ENCODE peak calls at places on chromosomes 2 and 18, in ten cellular contexts. D is stomach, L is lower lobe of right lung, G is fibroblast of mammary gland, V is cardiac muscle cell, R is RWPE1, P is coronary artery, C is tibial artery, Z is A549, A is lower leg skin. T is an unnamed sample.

GRCh38 chr2:27442981-27443323 is 771 bp downstream of the KRTCAP3 start:
- DNase-seq in D (peak; percentile 47), L (no peak), G (no peak), V (no peak), R (no peak), P (no peak), C (no peak), Z (no peak), A (no peak), T (no peak)

GRCh38 chr2:132038179-132038882 is 123.4 kb downstream of the ANKRD30BL start:
- DNase-seq in D (no peak), L (peak; percentile 23), G (peak; percentile 0), V (peak; percentile 2), R (no peak), P (no peak), C (no peak), Z (no peak), A (no peak), T (no peak)

GRCh38 chr2:190698895-190699294 is 50.0 kb downstream of the NAB1 start:
- DNase-seq in D (no peak), L (no peak), G (no peak), V (peak; percentile 44), R (no peak), P (no peak), C (no peak), Z (peak; percentile 18), A (no peak), T (no peak)

GRCh38 chr2:167924556-167924955 is 322.8 kb downstream of the STK39 start:
- DNase-seq in D (no peak), L (no peak), G (no peak), V (no peak), R (no peak), P (no peak), C (no peak), Z (no peak), A (no peak), T (no peak)

GRCh38 chr2:79935771-79936657 is 368.5 kb downstream of the LRRTM1 start:
- DNase-seq in D (peak; percentile 27), L (no peak), G (peak; percentile 70), V (peak; percentile 73), R (peak; percentile 37), P (no peak), C (no peak), Z (peak; percentile 78), A (no peak), T (no peak)

GRCh38 chr2:120343433-120344105 is 2.4 kb upstream of the INHBB start:
- DNase-seq in D (peak; percentile 86), L (peak; percentile 88), G (peak; percentile 62), V (peak; percentile 90), R (peak; percentile 67), P (peak; percentile 87), C (peak; percentile 82), Z (peak; percentile 91), A (peak; percentile 84), T (peak; percentile 87)

GRCh38 chr2:191187105-191187829 is 36.5 kb upstream of the STAT4 start:
- DNase-seq in D (no peak), L (no peak), G (no peak), V (no peak), R (no peak), P (no peak), C (no peak), Z (no peak), A (no peak), T (no peak)

GRCh38 chr2:25453199-25453903 is 111.6 kb upstream of the DNMT3A start:
- DNase-seq in D (no peak), L (no peak), G (peak; percentile 17), V (no peak), R (no peak), P (no peak), C (no peak), Z (no peak), A (no peak), T (no peak)

GRCh38 chr2:43174368-43175186 is 51.8 kb downstream of the ZFP36L2 start:
- DNase-seq in D (peak; percentile 34), L (no peak), G (no peak), V (peak; percentile 23), R (no peak), P (no peak), C (peak; percentile 42), Z (no peak), A (no peak), T (no peak)

GRCh38 chr2:71672011-71672639 is 218.8 kb downstream of the DYSF start:
- DNase-seq in D (no peak), L (no peak), G (no peak), V (no peak), R (no peak), P (peak; percentile 46), C (no peak), Z (no peak), A (peak; percentile 7), T (peak; percentile 53)

GRCh38 chr18:22926454-22926853 is 6.7 kb upstream of the RBBP8 start:
- DNase-seq in D (no peak), L (no peak), G (no peak), V (no peak), R (no peak), P (no peak), C (no peak), Z (no peak), A (no peak), T (no peak)

GRCh38 chr2:33673937-33674336 is 74.8 kb upstream of the FAM98A start:
- DNase-seq in D (no peak), L (no peak), G (peak; percentile 31), V (peak; percentile 6), R (peak; percentile 18), P (no peak), C (no peak), Z (peak; percentile 26), A (no peak), T (no peak)

GRCh38 chr2:101149241-101150192 is 1.7 kb downstream of the TBC1D8 start:
- DNase-seq in D (peak; percentile 40), L (no peak), G (peak; percentile 29), V (no peak), R (peak; percentile 66), P (no peak), C (no peak), Z (peak; percentile 79), A (no peak), T (no peak)

GRCh38 chr2:17747684-17748452 is 5.7 kb downstream of the SMC6 start:
- DNase-seq in D (no peak), L (no peak), G (peak; percentile 53), V (no peak), R (peak; percentile 29), P (no peak), C (no peak), Z (peak; percentile 88), A (no peak), T (no peak)

DNA sequence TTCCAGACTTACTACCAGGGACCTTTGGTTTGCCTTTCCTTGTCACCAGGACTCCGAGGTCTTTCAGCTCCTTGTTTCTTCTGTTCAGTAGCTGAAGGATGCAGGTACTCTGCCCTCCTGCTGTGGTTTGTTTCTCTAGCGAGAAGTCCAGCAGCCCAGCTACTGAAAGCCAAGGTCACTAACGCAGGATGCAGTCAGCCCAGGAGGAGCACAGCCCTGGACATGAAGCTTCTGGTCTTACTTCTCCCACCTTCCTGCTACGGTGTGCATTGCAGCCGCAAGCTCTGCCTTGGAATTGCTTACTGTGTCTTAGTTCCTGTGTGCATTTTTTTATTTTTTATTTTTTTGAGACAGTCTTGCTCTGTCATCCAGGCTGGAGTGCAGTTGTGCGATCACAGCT is 62.4 kb downstream of the DGKD start:
- DNase-seq in D (peak; percentile 45), L (no peak), G (no peak), V (no peak), R (no peak), P (no peak), C (no peak), Z (peak; percentile 69), A (no peak), T (peak; percentile 48)
- TF ChIP-seq CTCF in D (peak; percentile 7), L (no peak), G (no peak), V (no peak), R (no peak), P (no peak), C (no peak), Z (no peak), A (no peak), T (no peak)

GRCh38 chr2:105243961-105244360 is 2.4 kb downstream of the GPR45 start:
- DNase-seq in D (no peak), L (no peak), G (no peak), V (no peak), R (no peak), P (no peak), C (no peak), Z (no peak), A (no peak), T (no peak)
- TF ChIP-seq CTCF in D (no peak), L (no peak), G (peak; percentile 25), V (peak; percentile 34), R (no peak), P (no peak), C (no peak), Z (no peak), A (no peak), T (no peak)

GRCh38 chr2:172070936-172071335 is 14.4 kb upstream of the DLX1 start:
- DNase-seq in D (no peak), L (no peak), G (no peak), V (no peak), R (no peak), P (no peak), C (no peak), Z (no peak), A (no peak), T (no peak)

GRCh38 chr2:172066394-172066863 is 18.9 kb upstream of the DLX1 start:
- DNase-seq in D (no peak), L (no peak), G (no peak), V (no peak), R (no peak), P (no peak), C (no peak), Z (no peak), A (no peak), T (no peak)

GRCh38 chr2:172062402-172063004 is 22.8 kb upstream of the DLX1 start:
- DNase-seq in D (no peak), L (no peak), G (no peak), V (no peak), R (no peak), P (no peak), C (no peak), Z (no peak), A (no peak), T (no peak)

GRCh38 chr2:172063446-172063845 is 21.9 kb upstream of the DLX1 start:
- DNase-seq in D (no peak), L (no peak), G (no peak), V (no peak), R (no peak), P (no peak), C (no peak), Z (no peak), A (no peak), T (no peak)

DNA sequence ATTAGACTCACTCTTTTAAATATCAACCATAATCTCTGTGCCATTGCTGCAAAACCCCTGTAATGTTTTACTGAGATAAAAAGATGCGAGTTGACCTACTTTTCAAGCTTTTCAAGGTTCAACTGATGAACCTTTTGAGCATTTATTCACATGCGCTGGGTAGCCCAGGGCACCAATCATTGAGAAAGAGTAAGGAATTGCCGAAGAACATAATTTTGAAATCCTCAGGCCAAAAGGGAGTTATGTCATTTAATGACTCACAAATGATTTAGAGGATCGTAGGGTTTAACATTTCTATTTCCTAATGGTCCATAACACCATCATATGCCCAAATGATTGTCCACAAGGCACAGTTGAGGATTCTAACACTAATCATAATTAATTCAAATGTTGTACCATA is 20.2 kb upstream of the DLX1 start:
- DNase-seq in D (no peak), L (no peak), G (peak; percentile 25), V (no peak), R (peak; percentile 26), P (no peak), C (no peak), Z (no peak), A (no peak), T (no peak)
- TF ChIP-seq CTCF in D (no peak), L (no peak), G (no peak), V (no peak), R (no peak), P (no peak), C (no peak), Z (no peak), A (no peak), T (no peak)

GRCh38 chr18:42635378-42636048 is 480.0 kb downstream of the RIT2 start:
- DNase-seq in D (no peak), L (no peak), G (no peak), V (peak; percentile 3), R (no peak), P (no peak), C (no peak), Z (peak; percentile 0), A (no peak), T (no peak)
- TF ChIP-seq CTCF in D (no peak), L (no peak), G (no peak), V (no peak), R (no peak), P (no peak), C (no peak), Z (no peak), A (no peak), T (no peak)

T was measured in right atrium auricular region.